ENCODE peak calls at places on chromosome 15, in four cellular contexts. U is SK-N-SH, E is stomach, M is sigmoid colon. Z is an unnamed sample.

GRCh38 chr15:70698991-70699390 is 64.4 kb downstream of the UACA start:
- DNase-seq in M (no peak), U (no peak), E (no peak), Z (no peak)

GRCh38 chr15:57533062-57533735 is 58.5 kb upstream of the MYZAP start:
- DNase-seq in M (no peak), E (no peak), U (no peak), Z (no peak)

GRCh38 chr15:61030451-61030850 is 198.7 kb downstream of the RORA start:
- DNase-seq in M (no peak), U (no peak), E (no peak), Z (no peak)

GRCh38 chr15:98996619-98997018 is 11.0 kb downstream of the PGPEP1L start:
- DNase-seq in U (no peak), E (no peak), M (no peak), Z (no peak)

GRCh38 chr15:26023231-26023630 is 160.1 kb upstream of the ATP10A start:
- DNase-seq in E (no peak), M (no peak), U (no peak), Z (no peak)

GRCh38 chr15:43516185-43516584 is 1.2 kb upstream of the MAP1A start:
- DNase-seq in E (no peak), U (no peak), M (peak), Z (no peak)

GRCh38 chr15:99703603-99704443 is 29.4 kb downstream of the LYSMD4 start:
- DNase-seq in U (no peak), M (no peak), E (no peak), Z (peak)

GRCh38 chr15:98017150-98017964 is 56.9 kb downstream of the ARRDC4 start:
- DNase-seq in M (peak), U (no peak), E (no peak), Z (no peak)

GRCh38 chr15:78322724-78323395 is 17.3 kb upstream of the CRABP1 start:
- DNase-seq in M (no peak), E (no peak), U (no peak), Z (no peak)

GRCh38 chr15:92612891-92613290 is 42.7 kb downstream of the FAM174B start:
- DNase-seq in E (peak), U (no peak), M (peak), Z (no peak)

DNA sequence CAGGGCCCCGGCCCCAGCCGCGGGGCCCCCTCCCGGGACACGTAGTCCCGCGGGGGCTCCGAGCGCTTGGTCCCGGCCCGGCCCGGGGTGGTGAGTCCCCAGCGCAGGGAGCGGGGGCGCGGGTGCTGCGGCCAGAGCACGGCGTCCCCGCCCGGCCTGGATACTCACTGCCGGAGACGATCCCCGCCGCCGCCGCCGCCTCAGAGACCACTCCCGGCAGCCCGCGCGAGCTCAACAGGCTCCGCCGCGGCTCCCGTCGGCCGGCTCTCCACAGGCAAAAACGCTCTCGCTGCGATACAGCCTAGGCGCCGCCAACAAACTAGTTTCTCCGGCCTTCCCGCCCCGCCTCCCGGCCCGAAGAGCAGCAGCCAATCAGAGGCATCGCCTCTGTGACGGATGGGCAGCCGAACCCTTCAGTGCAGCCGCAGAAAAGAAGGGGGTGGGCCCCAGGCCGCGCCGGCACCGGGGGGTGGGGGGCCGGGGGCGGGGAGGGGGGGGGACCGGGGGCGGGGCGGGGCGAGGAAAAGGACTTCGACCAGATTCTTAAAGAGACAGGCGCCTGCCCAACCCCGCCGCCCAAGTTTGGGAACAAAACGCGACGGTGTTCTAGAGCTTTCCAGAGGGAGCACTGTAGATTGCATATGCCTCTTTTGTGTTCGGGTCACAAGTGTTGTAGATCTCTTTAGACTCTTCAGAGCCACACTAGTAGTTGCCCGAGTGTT is at the start of gene KLHL25:
- DNase-seq in M (peak), U (peak), E (peak), Z (peak)
- TF ChIP-seq POLR2AphosphoS5 in M (peak), U (peak), E (peak), Z (peak)

DNA sequence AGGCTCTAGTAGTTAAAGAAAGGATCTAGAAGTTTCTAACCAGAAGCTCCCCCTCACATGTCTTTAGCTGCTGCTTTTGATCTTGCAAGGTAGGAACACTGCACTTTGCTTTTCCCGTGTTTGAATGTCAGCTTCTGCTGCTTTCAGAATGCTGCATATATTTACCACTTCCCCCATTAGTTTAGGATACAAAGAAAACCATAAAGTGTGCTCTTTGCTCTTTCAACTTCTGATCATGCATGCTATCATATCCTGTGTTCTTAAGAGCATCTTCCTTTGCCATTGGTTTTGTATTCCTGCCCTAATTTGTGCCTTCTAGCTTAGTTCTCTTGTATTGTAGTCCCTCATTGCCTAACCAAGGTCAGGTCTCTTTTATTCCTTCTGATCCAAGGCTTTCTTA is 43.3 kb downstream of the ZNF609 start:
- DNase-seq in U (no peak), E (no peak), M (no peak), Z (no peak)
- TF ChIP-seq POLR2AphosphoS5 in U (no peak), E (no peak), M (no peak), Z (no peak)

GRCh38 chr15:23457890-23458289 is 10.8 kb upstream of the GOLGA6L2 start:
- DNase-seq in M (no peak), U (no peak), E (no peak), Z (no peak)
- TF ChIP-seq POLR2AphosphoS5 in M (no peak), U (no peak), E (no peak), Z (no peak)

DNA sequence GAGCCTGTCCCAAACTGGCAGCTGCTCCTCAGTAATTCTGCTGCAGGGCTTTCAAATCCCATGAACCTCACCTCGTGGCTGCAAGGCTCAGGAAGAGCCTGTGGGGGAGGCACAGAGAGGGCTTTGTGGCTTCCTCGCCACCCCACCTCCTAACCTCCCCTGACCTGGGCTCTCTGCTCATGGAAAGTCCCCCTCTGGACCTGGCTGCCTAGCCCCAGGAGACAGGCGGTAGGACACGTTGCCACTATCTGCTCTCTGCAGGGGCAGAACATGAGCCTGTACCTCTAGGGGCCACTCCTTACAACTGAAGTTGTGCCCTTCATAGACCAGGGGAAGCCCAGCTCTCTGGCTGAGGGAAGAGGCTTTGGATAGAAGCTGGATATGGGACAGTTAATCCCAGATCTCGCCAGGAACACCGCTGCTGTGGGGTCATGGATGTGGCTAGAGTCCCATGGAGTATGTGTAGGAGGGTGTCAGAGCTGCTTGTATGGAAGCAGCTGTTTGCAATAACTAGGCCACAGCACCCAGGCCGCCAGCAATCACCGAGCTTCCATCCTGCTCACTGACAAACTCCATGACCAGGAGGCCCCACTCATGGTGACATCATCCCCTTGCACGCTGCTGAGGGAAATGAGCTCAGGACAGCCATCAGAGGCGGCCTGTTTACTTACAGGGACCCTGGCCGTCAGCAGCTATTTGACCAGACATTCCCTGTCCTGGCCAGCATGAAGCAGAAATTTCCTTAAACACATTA is 34.0 kb upstream of the CILP start:
- DNase-seq in M (peak), U (no peak), E (no peak), Z (no peak)
- TF ChIP-seq POLR2AphosphoS5 in M (no peak), U (no peak), E (peak), Z (no peak)

DNA sequence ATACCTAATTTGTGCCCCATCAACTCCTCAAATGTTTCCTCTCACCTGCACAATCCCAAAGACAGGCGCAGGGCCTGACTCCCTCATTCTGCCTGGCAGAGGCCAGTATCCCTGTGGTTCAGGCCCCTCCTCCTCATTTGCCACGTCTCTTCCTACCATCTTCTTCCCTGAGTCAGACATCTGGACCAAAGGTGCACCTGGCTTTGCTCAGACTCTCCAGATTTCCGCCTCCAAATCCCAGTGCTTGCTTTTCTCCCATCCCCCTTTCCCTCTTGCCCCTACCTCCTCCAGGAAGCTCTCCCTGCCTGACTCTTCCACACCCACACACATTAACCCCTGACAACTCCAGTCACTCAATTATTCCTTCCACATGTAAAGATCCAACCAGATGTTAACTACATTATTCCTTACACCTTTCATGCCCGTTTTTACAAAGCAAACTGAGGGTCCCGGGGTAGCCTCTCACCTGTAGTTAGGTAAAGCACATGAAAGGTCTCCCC is 19.6 kb downstream of the SEMA7A start:
- DNase-seq in M (no peak), U (no peak), E (no peak), Z (no peak)
- TF ChIP-seq POLR2AphosphoS5 in M (no peak), U (no peak), E (no peak), Z (no peak)

DNA sequence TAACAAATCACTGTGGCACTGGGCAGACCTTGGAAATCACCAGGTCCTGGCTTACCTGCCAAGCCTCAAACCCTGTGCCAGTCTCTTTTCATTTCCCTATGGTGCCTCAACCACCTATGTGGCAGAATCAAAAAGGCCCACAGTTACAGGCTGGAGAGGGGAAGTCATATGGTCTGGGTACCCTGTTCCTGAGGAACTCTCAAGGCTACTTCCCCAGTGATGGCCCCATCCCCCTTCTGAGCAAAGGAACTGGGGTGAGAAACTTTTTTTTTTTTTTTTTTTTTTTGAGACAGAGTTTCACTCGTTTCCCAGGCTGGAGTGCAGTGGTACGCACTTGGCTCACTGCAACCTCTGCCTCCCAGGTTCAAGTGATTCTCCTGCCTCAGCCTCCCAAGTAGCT is 83.2 kb downstream of the RBPMS2 start:
- DNase-seq in E (no peak), U (no peak), M (no peak), Z (no peak)
- TF ChIP-seq POLR2AphosphoS5 in E (no peak), U (no peak), M (no peak), Z (no peak)

GRCh38 chr15:96047255-96047931 is 283.1 kb upstream of the NR2F2 start:
- DNase-seq in U (no peak), E (no peak), M (no peak), Z (no peak)
- TF ChIP-seq POLR2AphosphoS5 in U (no peak), E (no peak), M (no peak), Z (no peak)

GRCh38 chr15:39789736-39790135 is 7.1 kb upstream of the FSIP1 start:
- DNase-seq in E (no peak), U (no peak), M (no peak), Z (no peak)
- TF ChIP-seq POLR2AphosphoS5 in E (no peak), U (no peak), M (no peak), Z (no peak)

GRCh38 chr15:55619783-55620182 is 31.6 kb upstream of the PYGO1 start:
- DNase-seq in U (no peak), M (no peak), E (no peak), Z (no peak)
- TF ChIP-seq POLR2AphosphoS5 in U (no peak), M (no peak), E (no peak), Z (no peak)